ENCODE peak calls at places on chromosomes 1 and 21, in eight cellular contexts. N is pancreas, E is esophagus squamous epithelium, A is hepatocyte, P is cardiac fibroblast, X is SK-N-MC, J is mammary epithelial cell, D is skeletal muscle cell. C is an unnamed sample.
A peak's percentile ranks its signal among the peaks of the same experiment; 100 is the strongest.

GRCh38 chr21:36134820-36135390 is at the start of gene CBR3:
- DNase-seq in N (no peak), E (no peak), A (peak; percentile 32), P (peak; percentile 76), X (no peak), J (no peak), D (no peak), C (no peak)

GRCh38 chr1:205286335-205286950 is 35.1 kb downstream of the NUAK2 start:
- DNase-seq in N (no peak), E (no peak), A (no peak), P (no peak), X (no peak), J (peak; percentile 91), D (no peak), C (no peak)

GRCh38 chr21:33069994-33070811 is at the start of gene OLIG1:
- DNase-seq in N (no peak), E (no peak), A (peak; percentile 18), P (peak; percentile 19), X (no peak), J (peak; percentile 32), D (no peak), C (no peak)

GRCh38 chr1:227789042-227789880 is 26.2 kb upstream of the PRSS38 start:
- DNase-seq in N (no peak), E (no peak), A (no peak), P (no peak), X (no peak), J (no peak), D (no peak), C (no peak)

GRCh38 chr1:237799762-237800474 is 90.8 kb downstream of the ZP4 start:
- DNase-seq in N (peak; percentile 82), E (no peak), A (peak; percentile 72), P (peak; percentile 51), X (no peak), J (peak; percentile 77), D (no peak), C (peak; percentile 23)

GRCh38 chr1:185912504-185912903 is 178.3 kb downstream of the HMCN1 start:
- DNase-seq in N (no peak), E (no peak), A (no peak), P (no peak), X (no peak), J (no peak), D (no peak), C (no peak)

GRCh38 chr21:32322103-32322502 is 23.4 kb downstream of the MRAP start:
- DNase-seq in N (no peak), E (no peak), A (no peak), P (no peak), X (no peak), J (no peak), D (no peak), C (no peak)

GRCh38 chr1:86861424-86861823 is 52.5 kb downstream of the SELENOF start:
- DNase-seq in N (no peak), E (no peak), A (no peak), P (no peak), X (no peak), J (no peak), D (no peak), C (no peak)

GRCh38 chr1:26537951-26538352 is 8.4 kb downstream of the RPS6KA1 start:
- DNase-seq in N (no peak), E (no peak), A (peak; percentile 74), P (peak; percentile 62), X (no peak), J (peak; percentile 59), D (no peak), C (peak; percentile 89)

GRCh38 chr1:20964540-20965484 is 177.7 kb upstream of the HP1BP3 start:
- DNase-seq in N (no peak), E (no peak), A (peak; percentile 46), P (no peak), X (no peak), J (no peak), D (no peak), C (no peak)

GRCh38 chr1:47727051-47727708 is 270.0 kb downstream of the TRABD2B start:
- DNase-seq in N (no peak), E (no peak), A (peak; percentile 66), P (no peak), X (no peak), J (no peak), D (no peak), C (no peak)

GRCh38 chr1:243475966-243476365 is 220.1 kb downstream of the SDCCAG8 start:
- DNase-seq in N (no peak), E (no peak), A (no peak), P (peak; percentile 49), X (no peak), J (no peak), D (no peak), C (no peak)

GRCh38 chr21:41180752-41181151 is 12.8 kb downstream of the BACE2 start:
- DNase-seq in N (no peak), E (no peak), A (no peak), P (no peak), X (no peak), J (no peak), D (no peak), C (no peak)

GRCh38 chr21:33654412-33654811 is 12.1 kb downstream of the ITSN1 start:
- DNase-seq in N (no peak), E (no peak), A (no peak), P (no peak), X (no peak), J (no peak), D (no peak), C (no peak)

GRCh38 chr1:24154215-24154614 is 11.3 kb upstream of the IL22RA1 start:
- DNase-seq in N (no peak), E (no peak), A (no peak), P (no peak), X (no peak), J (no peak), D (no peak), C (no peak)

GRCh38 chr1:206693029-206693428 is 8.3 kb downstream of the MAPKAPK2 start:
- DNase-seq in N (peak; percentile 55), E (no peak), A (no peak), P (peak; percentile 80), X (no peak), J (no peak), D (no peak), C (no peak)

GRCh38 chr21:28884481-28884880 is 108.2 kb downstream of the LTN1 start:
- DNase-seq in N (no peak), E (no peak), A (no peak), P (peak; percentile 29), X (no peak), J (peak; percentile 4), D (no peak), C (no peak)

GRCh38 chr1:165235158-165235776 is 121.2 kb downstream of the LMX1A start:
- DNase-seq in N (peak; percentile 15), E (no peak), A (peak; percentile 16), P (no peak), X (no peak), J (no peak), D (no peak), C (no peak)

GRCh38 chr21:41943468-41944250 is 10.2 kb downstream of the C2CD2 start:
- DNase-seq in N (no peak), E (no peak), A (no peak), P (no peak), X (no peak), J (no peak), D (no peak), C (no peak)

GRCh38 chr1:31798433-31799195 is 17.2 kb downstream of the SPOCD1 start:
- DNase-seq in N (no peak), E (no peak), A (peak; percentile 72), P (peak; percentile 82), X (no peak), J (peak; percentile 89), D (peak; percentile 84), C (peak; percentile 92)
- H3K4me3 ChIP-seq in N (no peak overlapping the region), E (peak overlapping the region; percentile 21), A (no peak overlapping the region), P (peak overlapping the region; percentile 36), X (no peak overlapping the region), J (peak overlapping the region; percentile 51), D (peak overlapping the region; percentile 69), C (peak overlapping the region; percentile 20)

DNA sequence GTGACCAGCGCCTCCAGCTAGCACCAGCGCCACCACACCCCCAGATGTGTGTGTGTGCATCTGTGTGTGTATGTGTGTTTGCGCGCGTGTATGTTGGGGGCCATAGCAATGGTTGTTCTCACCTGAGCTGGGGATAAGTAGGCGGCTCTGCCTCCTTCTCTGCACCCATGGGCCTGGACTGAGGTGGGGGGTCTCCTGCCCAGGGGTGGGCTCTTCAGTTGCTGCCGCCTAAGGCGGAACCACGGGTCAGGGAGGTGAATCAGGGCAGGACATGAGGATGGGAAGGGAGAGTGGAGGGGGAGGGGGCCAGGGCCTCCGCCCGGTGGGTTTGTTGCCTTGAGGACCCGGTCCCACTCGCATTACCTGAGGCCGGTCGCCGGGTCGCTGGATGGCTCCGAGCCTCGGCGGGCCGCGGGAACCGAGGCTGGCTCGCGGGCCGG is 270 bp downstream of the HPCAL4 start:
- DNase-seq in N (no peak), E (no peak), A (no peak), P (no peak), X (no peak), J (no peak), D (no peak), C (no peak)
- H3K4me3 ChIP-seq in N (peak overlapping the region; percentile 8), E (peak overlapping the region; percentile 70), A (no peak overlapping the region), P (no peak overlapping the region), X (peak overlapping the region; percentile 66), J (no peak overlapping the region), D (peak overlapping the region; percentile 8), C (peak overlapping the region; percentile 19)

GRCh38 chr1:39488801-39489566 is 2.5 kb upstream of the BMP8A start:
- DNase-seq in N (no peak), E (no peak), A (no peak), P (no peak), X (no peak), J (no peak), D (no peak), C (no peak)

GRCh38 chr1:39488012-39488545 is 3.4 kb upstream of the BMP8A start:
- DNase-seq in N (no peak), E (no peak), A (no peak), P (no peak), X (no peak), J (no peak), D (no peak), C (no peak)

GRCh38 chr1:39491146-39491921 is at the start of gene BMP8A:
- DNase-seq in N (peak; percentile 70), E (no peak), A (peak; percentile 79), P (peak; percentile 23), X (no peak), J (peak; percentile 51), D (no peak), C (no peak)

GRCh38 chr1:39489567-39490239 is 1.7 kb upstream of the BMP8A start:
- DNase-seq in N (no peak), E (no peak), A (no peak), P (no peak), X (no peak), J (peak; percentile 5), D (no peak), C (no peak)

GRCh38 chr1:39490596-39491145 is 765 bp upstream of the BMP8A start:
- DNase-seq in N (peak; percentile 32), E (no peak), A (no peak), P (no peak), X (no peak), J (peak; percentile 19), D (no peak), C (no peak)
- H3K4me3 ChIP-seq in N (peak overlapping the region; percentile 29), E (peak overlapping the region; percentile 68), A (peak overlapping the region; percentile 33), P (no peak overlapping the region), X (no peak overlapping the region), J (peak overlapping the region; percentile 36), D (peak overlapping the region; percentile 22), C (peak overlapping the region; percentile 28)

DNA sequence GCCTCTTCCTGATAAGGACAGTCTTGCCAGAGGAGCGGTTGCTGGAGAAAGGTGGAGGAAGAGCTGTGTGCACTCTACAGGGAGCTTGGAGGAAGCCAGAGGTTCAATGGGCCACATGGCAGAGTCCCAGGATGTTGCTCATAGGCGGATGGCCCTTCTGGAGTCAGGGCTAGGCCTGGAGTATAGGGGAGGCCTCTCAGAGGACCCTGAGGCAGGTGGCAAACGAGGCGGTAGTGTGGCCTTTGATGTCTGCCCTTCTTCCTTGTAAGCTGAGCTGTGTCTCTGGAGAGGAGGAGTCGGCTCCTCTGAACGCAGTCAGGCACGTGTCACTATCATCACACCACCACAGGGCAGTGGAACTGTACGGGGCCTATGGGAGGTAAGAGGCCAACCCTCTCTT is 8.6 kb downstream of the PKP1 start:
- DNase-seq in N (no peak), E (no peak), A (no peak), P (no peak), X (no peak), J (no peak), D (no peak), C (no peak)
- H3K4me3 ChIP-seq in N (no peak overlapping the region), E (peak overlapping the region; percentile 12), A (no peak overlapping the region), P (no peak overlapping the region), X (no peak overlapping the region), J (no peak overlapping the region), D (no peak overlapping the region), C (no peak overlapping the region)